ENCODE peak calls at places on chromosomes 2 and 18, in four cellular contexts. L, E, S and B are unnamed samples.

GRCh38 chr2:135667045-135667444 is 74.6 kb upstream of the UBXN4 start:
- DNase-seq in L (no peak), E (no peak), S (no peak), B (no peak)

GRCh38 chr18:58858591-58859468 is 5.8 kb upstream of the ZNF532 start:
- DNase-seq in L (no peak), E (no peak), S (no peak), B (no peak)

GRCh38 chr18:22470141-22470510 is 52.4 kb upstream of the CTAGE1 start:
- DNase-seq in L (no peak), E (no peak), S (no peak), B (no peak)

GRCh38 chr2:32810909-32811495 is 135.8 kb upstream of the LTBP1 start:
- DNase-seq in L (no peak), E (no peak), S (no peak), B (no peak)

GRCh38 chr18:3984163-3984757 is 470.8 kb downstream of the DLGAP1 start:
- DNase-seq in L (no peak), E (no peak), S (no peak), B (no peak)

GRCh38 chr2:8090748-8091700 is 590.8 kb upstream of the ID2 start:
- DNase-seq in L (peak; percentile 54), E (peak; percentile 99), S (peak; percentile 24), B (no peak)

GRCh38 chr2:144511945-144512344 is 8.0 kb downstream of the ZEB2 start:
- DNase-seq in L (no peak), E (no peak), S (no peak), B (no peak)

GRCh38 chr2:119230630-119231185 is 7.1 kb downstream of the STEAP3 start:
- DNase-seq in L (no peak), E (no peak), S (no peak), B (no peak)

GRCh38 chr18:32249147-32249546 is 59.3 kb downstream of the MEP1B start:
- DNase-seq in L (no peak), E (no peak), S (no peak), B (no peak)

GRCh38 chr2:145350011-145350410 is 830.1 kb upstream of the ZEB2 start:
- DNase-seq in L (no peak), E (no peak), S (no peak), B (no peak)

GRCh38 chr18:72830109-72830508 is 37.7 kb downstream of the NETO1 start:
- DNase-seq in L (no peak), E (no peak), S (no peak), B (no peak)

GRCh38 chr2:147688252-147688651 is 156.6 kb upstream of the ACVR2A start:
- DNase-seq in L (no peak), E (no peak), S (no peak), B (no peak)

GRCh38 chr2:217225596-217225995 is 365.7 kb upstream of the TNP1 start:
- DNase-seq in L (no peak), E (no peak), S (no peak), B (no peak)

GRCh38 chr18:48137354-48138208 is 207.1 kb upstream of the SMAD2 start:
- DNase-seq in L (no peak), E (no peak), S (no peak), B (no peak)

GRCh38 chr18:49811151-49811938 is 2.0 kb downstream of the ACAA2 start:
- DNase-seq in L (no peak), E (no peak), S (no peak), B (no peak)

GRCh38 chr2:105258835-105259350 is 17.4 kb downstream of the GPR45 start:
- DNase-seq in L (no peak), E (no peak), S (no peak), B (no peak)

GRCh38 chr2:145158051-145158586 is 638.2 kb upstream of the ZEB2 start:
- DNase-seq in L (no peak), E (no peak), S (no peak), B (no peak)

GRCh38 chr2:84901593-84902120 is 3.8 kb upstream of the TMSB10 start:
- DNase-seq in L (no peak), E (no peak), S (no peak), B (no peak)

GRCh38 chr2:63834401-63834800 is 7.3 kb upstream of the UGP2 start:
- DNase-seq in L (no peak), E (no peak), S (no peak), B (no peak)

GRCh38 chr2:237617305-237617982 is 9.9 kb upstream of the LRRFIP1 start:
- DNase-seq in L (no peak), E (no peak), S (no peak), B (no peak)

GRCh38 chr2:146079216-146079615 is 1559.3 kb upstream of the ZEB2 start:
- DNase-seq in L (no peak), E (no peak), S (no peak), B (no peak)

GRCh38 chr18:26536664-26537063 is 11.7 kb downstream of the KCTD1 start:
- DNase-seq in L (no peak), E (no peak), S (no peak), B (no peak)

GRCh38 chr18:80188643-80189010 is 58.7 kb downstream of the PARD6G start:
- DNase-seq in L (no peak), E (no peak), S (no peak), B (no peak)

GRCh38 chr2:127577973-127578372 is 42.5 kb downstream of the MYO7B start:
- DNase-seq in L (no peak), E (no peak), S (no peak), B (no peak)

GRCh38 chr2:139478191-139478914 is 698.2 kb upstream of the NXPH2 start:
- DNase-seq in L (no peak), E (no peak), S (no peak), B (no peak)

GRCh38 chr2:111162718-111163331 is 42.1 kb downstream of the BCL2L11 start:
- DNase-seq in L (no peak), E (peak; percentile 33), S (no peak), B (no peak)

GRCh38 chr2:163132850-163133249 is 294.3 kb upstream of the KCNH7 start:
- DNase-seq in L (peak; percentile 4), E (peak; percentile 5), S (no peak), B (no peak)

GRCh38 chr2:171655584-171655983 is 31.7 kb upstream of the DYNC1I2 start:
- DNase-seq in L (no peak), E (no peak), S (no peak), B (no peak)
- TF ChIP-seq SIN3A in L (no peak), E (no peak), S (no peak), B (no peak)

GRCh38 chr2:173571887-173572680 is 217.4 kb downstream of the CDCA7 start:
- DNase-seq in L (no peak), E (no peak), S (no peak), B (no peak)

GRCh38 chr2:173568054-173568453 is 213.4 kb downstream of the CDCA7 start:
- DNase-seq in L (peak; percentile 37), E (peak; percentile 23), S (peak; percentile 47), B (no peak)

GRCh38 chr2:173574304-173574703 is 219.6 kb downstream of the CDCA7 start:
- DNase-seq in L (no peak), E (no peak), S (no peak), B (no peak)

GRCh38 chr2:173572848-173573247 is 218.2 kb downstream of the CDCA7 start:
- DNase-seq in L (no peak), E (no peak), S (no peak), B (no peak)

DNA sequence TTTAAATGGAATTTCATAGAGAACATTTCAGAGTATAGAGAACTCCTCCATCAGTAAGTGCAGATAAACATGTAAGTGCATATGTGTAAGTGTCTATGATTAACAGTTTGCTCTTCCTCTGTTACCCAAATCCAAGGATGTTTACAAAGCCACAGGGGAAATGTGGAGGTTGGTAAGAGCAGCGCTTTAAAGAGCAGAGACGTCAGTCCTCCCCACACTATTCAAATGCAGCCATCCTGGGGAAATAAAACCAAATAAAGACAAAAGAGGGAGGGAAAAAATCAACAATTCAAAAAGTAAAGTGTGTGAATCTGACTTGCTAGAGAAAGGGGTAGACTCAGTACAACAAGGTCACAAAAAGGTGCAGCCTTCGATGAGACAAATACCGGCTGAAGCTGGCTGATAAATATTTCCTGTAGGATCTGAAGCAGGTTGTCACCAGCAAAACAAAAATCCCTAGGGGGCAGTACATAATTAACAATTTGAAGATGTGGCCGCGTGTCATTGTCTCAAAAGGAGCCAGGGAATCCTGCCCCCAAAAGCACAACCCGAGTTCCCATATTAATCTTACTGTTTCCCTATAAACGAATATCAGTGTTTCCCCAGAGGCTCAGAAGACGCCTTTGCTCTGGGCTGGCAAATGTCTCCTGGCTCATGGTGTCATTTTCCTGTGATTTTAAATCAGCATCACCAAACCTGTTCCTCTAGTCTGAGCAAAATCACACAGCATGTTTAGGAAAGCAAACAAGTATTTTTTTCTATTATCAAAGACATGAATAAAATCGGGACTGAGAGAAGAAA is 216.5 kb downstream of the CDCA7 start:
- DNase-seq in L (peak; percentile 24), E (peak; percentile 26), S (peak; percentile 34), B (peak; percentile 30)
- TF ChIP-seq TCF7L2 in L (no peak), E (no peak), S (no peak), B (no peak)

DNA sequence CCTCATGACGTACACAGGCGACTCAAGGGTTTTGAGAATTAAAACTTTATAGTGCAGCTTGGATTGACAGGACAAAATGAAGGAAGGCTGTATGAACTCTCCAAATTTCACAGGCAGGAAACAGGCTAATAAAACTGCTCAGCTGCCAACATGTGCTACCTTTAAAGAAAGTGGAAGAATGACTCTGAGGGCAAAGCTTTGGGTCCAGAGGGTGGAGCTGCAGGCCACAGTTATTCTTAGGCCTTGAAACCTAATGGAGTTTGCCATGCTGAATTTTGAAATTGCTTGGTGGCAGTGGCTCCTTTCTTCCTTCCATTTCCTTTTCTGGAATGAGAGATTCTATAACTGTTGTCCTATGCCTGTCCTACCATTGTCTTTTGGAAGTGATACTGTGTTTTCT is 34.8 kb downstream of the HAT1 start:
- DNase-seq in L (no peak), E (peak; percentile 24), S (no peak), B (no peak)
- TF ChIP-seq CTCF in L (no peak), E (peak; percentile 67), S (peak; percentile 28), B (no peak)

GRCh38 chr2:222736301-222736700 is 64.8 kb downstream of the MOGAT1 start:
- DNase-seq in L (no peak), E (no peak), S (no peak), B (no peak)
- TF ChIP-seq SIN3A in L (no peak), E (no peak), S (no peak), B (no peak)

DNA sequence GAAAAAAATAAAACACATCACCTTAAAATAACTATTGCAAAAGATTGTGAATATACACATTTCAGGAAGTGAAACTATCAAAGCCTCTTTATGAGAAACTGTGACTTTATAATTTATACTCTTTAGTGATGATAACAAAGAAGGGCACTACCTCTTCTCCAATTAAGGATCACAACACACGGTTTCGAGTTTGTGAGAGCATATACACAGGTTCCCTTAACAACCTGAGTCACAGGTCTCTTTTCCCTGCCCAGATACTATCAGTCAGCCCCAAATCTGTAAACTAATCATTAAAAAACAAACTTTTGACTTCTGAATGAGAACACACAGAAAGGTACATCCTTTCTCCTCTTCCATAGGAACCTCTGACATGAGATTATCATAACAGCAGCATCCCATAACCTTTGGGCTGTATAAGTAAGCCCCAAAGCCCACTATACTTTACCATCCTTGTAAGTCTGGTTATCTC is 44.9 kb downstream of the PTPN2 start:
- DNase-seq in L (no peak), E (no peak), S (no peak), B (no peak)
- TF ChIP-seq TCF7L2 in L (no peak), E (no peak), S (no peak), B (no peak)

GRCh38 chr18:61635901-61636528 is 256.8 kb downstream of the RNF152 start:
- DNase-seq in L (peak; percentile 29), E (peak; percentile 18), S (peak; percentile 9), B (no peak)
- TF ChIP-seq CTCF in L (peak; percentile 87), E (peak; percentile 71), S (peak; percentile 63), B (peak; percentile 65)

DNA sequence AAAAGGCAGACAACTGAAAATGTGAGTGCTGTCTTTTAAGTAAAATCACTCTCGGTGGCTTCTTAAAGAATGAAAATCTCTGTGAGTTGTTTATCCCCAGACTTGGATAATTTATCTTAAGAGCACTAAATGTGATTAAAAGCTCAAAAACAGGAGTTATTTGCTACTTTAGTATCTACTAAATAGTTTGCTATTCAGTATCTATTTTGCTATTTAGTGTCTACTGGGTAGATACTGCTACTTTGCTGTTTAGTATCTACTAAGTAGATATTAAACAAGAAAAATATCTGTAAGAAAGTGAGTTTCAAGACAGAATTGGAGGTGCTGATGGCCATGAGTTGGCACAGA is 1.4 kb upstream of the KCNG3 start:
- DNase-seq in L (no peak), E (no peak), S (no peak), B (no peak)
- TF ChIP-seq SIN3A in L (no peak), E (no peak), S (no peak), B (no peak)